ENCODE peak calls at places on chromosomes 4 and X, in six cellular contexts. One of them, this sample, is unnamed.

GRCh38 chrX:109632906-109633504 is 8.0 kb upstream of the KCNE5 start:
- DNase-seq in HEK293T: peak
- DNase-seq in CD8-positive, alpha-beta T cell: no peak
- DNase-seq in stimulated activated CD4-positive, alpha-beta T cell treated with anti-CD3 and anti-CD28 coated beads, Interleukin-2, amount 100 ng/mL, for 48 hours: no peak
- DNase-seq in activated CD4-positive, CD25-positive, alpha-beta regulatory T cell treated with anti-CD3 and anti-CD28 coated beads, Interleukin-2, amount 50 U/mL, for 72 hours: no peak
- DNase-seq in stomach: no peak
- DNase-seq in this sample: no peak

GRCh38 chrX:101462892-101463291 is 22.4 kb upstream of the ARMCX4 start:
- DNase-seq in HEK293T: peak
- DNase-seq in CD8-positive, alpha-beta T cell: no peak
- DNase-seq in stimulated activated CD4-positive, alpha-beta T cell treated with anti-CD3 and anti-CD28 coated beads, Interleukin-2, amount 100 ng/mL, for 48 hours: no peak
- DNase-seq in activated CD4-positive, CD25-positive, alpha-beta regulatory T cell treated with anti-CD3 and anti-CD28 coated beads, Interleukin-2, amount 50 U/mL, for 72 hours: no peak
- DNase-seq in stomach: no peak
- DNase-seq in this sample: no peak

GRCh38 chrX:87571965-87572364 is 54.4 kb downstream of the KLHL4 start:
- DNase-seq in HEK293T: no peak
- DNase-seq in CD8-positive, alpha-beta T cell: no peak
- DNase-seq in stimulated activated CD4-positive, alpha-beta T cell treated with anti-CD3 and anti-CD28 coated beads, Interleukin-2, amount 100 ng/mL, for 48 hours: no peak
- DNase-seq in activated CD4-positive, CD25-positive, alpha-beta regulatory T cell treated with anti-CD3 and anti-CD28 coated beads, Interleukin-2, amount 50 U/mL, for 72 hours: no peak
- DNase-seq in stomach: no peak
- DNase-seq in this sample: no peak

GRCh38 chr4:119692001-119692400 is 63.4 kb upstream of the PDE5A start:
- DNase-seq in HEK293T: no peak
- DNase-seq in CD8-positive, alpha-beta T cell: no peak
- DNase-seq in stimulated activated CD4-positive, alpha-beta T cell treated with anti-CD3 and anti-CD28 coated beads, Interleukin-2, amount 100 ng/mL, for 48 hours: no peak
- DNase-seq in activated CD4-positive, CD25-positive, alpha-beta regulatory T cell treated with anti-CD3 and anti-CD28 coated beads, Interleukin-2, amount 50 U/mL, for 72 hours: no peak
- DNase-seq in stomach: no peak
- DNase-seq in this sample: no peak

GRCh38 chr4:148299337-148299736 is 142.9 kb downstream of the NR3C2 start:
- DNase-seq in HEK293T: no peak
- DNase-seq in CD8-positive, alpha-beta T cell: no peak
- DNase-seq in stimulated activated CD4-positive, alpha-beta T cell treated with anti-CD3 and anti-CD28 coated beads, Interleukin-2, amount 100 ng/mL, for 48 hours: no peak
- DNase-seq in activated CD4-positive, CD25-positive, alpha-beta regulatory T cell treated with anti-CD3 and anti-CD28 coated beads, Interleukin-2, amount 50 U/mL, for 72 hours: no peak
- DNase-seq in stomach: no peak
- DNase-seq in this sample: no peak

GRCh38 chr4:142663828-142664227 is 182.3 kb downstream of the INPP4B start:
- DNase-seq in HEK293T: no peak
- DNase-seq in CD8-positive, alpha-beta T cell: no peak
- DNase-seq in stimulated activated CD4-positive, alpha-beta T cell treated with anti-CD3 and anti-CD28 coated beads, Interleukin-2, amount 100 ng/mL, for 48 hours: no peak
- DNase-seq in activated CD4-positive, CD25-positive, alpha-beta regulatory T cell treated with anti-CD3 and anti-CD28 coated beads, Interleukin-2, amount 50 U/mL, for 72 hours: no peak
- DNase-seq in stomach: no peak
- DNase-seq in this sample: no peak

GRCh38 chrX:130296743-130297142 is 28.0 kb upstream of the ZNF280C start:
- DNase-seq in HEK293T: no peak
- DNase-seq in CD8-positive, alpha-beta T cell: no peak
- DNase-seq in stimulated activated CD4-positive, alpha-beta T cell treated with anti-CD3 and anti-CD28 coated beads, Interleukin-2, amount 100 ng/mL, for 48 hours: no peak
- DNase-seq in activated CD4-positive, CD25-positive, alpha-beta regulatory T cell treated with anti-CD3 and anti-CD28 coated beads, Interleukin-2, amount 50 U/mL, for 72 hours: no peak
- DNase-seq in stomach: no peak
- DNase-seq in this sample: no peak

GRCh38 chr4:6480532-6481088 is 8.2 kb upstream of the PPP2R2C start:
- DNase-seq in HEK293T: no peak
- DNase-seq in CD8-positive, alpha-beta T cell: no peak
- DNase-seq in stimulated activated CD4-positive, alpha-beta T cell treated with anti-CD3 and anti-CD28 coated beads, Interleukin-2, amount 100 ng/mL, for 48 hours: no peak
- DNase-seq in activated CD4-positive, CD25-positive, alpha-beta regulatory T cell treated with anti-CD3 and anti-CD28 coated beads, Interleukin-2, amount 50 U/mL, for 72 hours: no peak
- DNase-seq in stomach: no peak
- DNase-seq in this sample: no peak

GRCh38 chr4:185742766-185743165 is 69.2 kb downstream of the SORBS2 start:
- DNase-seq in HEK293T: no peak
- DNase-seq in CD8-positive, alpha-beta T cell: no peak
- DNase-seq in stimulated activated CD4-positive, alpha-beta T cell treated with anti-CD3 and anti-CD28 coated beads, Interleukin-2, amount 100 ng/mL, for 48 hours: no peak
- DNase-seq in activated CD4-positive, CD25-positive, alpha-beta regulatory T cell treated with anti-CD3 and anti-CD28 coated beads, Interleukin-2, amount 50 U/mL, for 72 hours: no peak
- DNase-seq in stomach: no peak
- DNase-seq in this sample: no peak

GRCh38 chrX:49761481-49761880 is 65.7 kb upstream of the PAGE1 start:
- DNase-seq in HEK293T: peak
- DNase-seq in CD8-positive, alpha-beta T cell: no peak
- DNase-seq in stimulated activated CD4-positive, alpha-beta T cell treated with anti-CD3 and anti-CD28 coated beads, Interleukin-2, amount 100 ng/mL, for 48 hours: no peak
- DNase-seq in activated CD4-positive, CD25-positive, alpha-beta regulatory T cell treated with anti-CD3 and anti-CD28 coated beads, Interleukin-2, amount 50 U/mL, for 72 hours: no peak
- DNase-seq in stomach: no peak
- DNase-seq in this sample: no peak